ENCODE peak calls at places on chromosomes 2 and 18, in five cellular contexts. X, K, E, O and Z are unnamed samples.

GRCh38 chr18:24368749-24369148 is 28.9 kb downstream of the OSBPL1A start:
- DNase-seq in X (no peak), K (no peak), E (no peak), O (peak), Z (no peak)

GRCh38 chr2:104438481-104438880 is 415.4 kb upstream of the POU3F3 start:
- DNase-seq in X (no peak), K (no peak), E (no peak), O (no peak), Z (no peak)

GRCh38 chr2:122023059-122023879 is 267.8 kb downstream of the TSN start:
- DNase-seq in X (no peak), K (no peak), E (no peak), O (no peak), Z (no peak)

GRCh38 chr2:143261986-143262784 is 133.0 kb downstream of the ARHGAP15 start:
- DNase-seq in X (no peak), K (no peak), E (no peak), O (peak), Z (no peak)

GRCh38 chr2:39568561-39569006 is 97.1 kb upstream of the TMEM178A start:
- DNase-seq in X (peak), K (no peak), E (no peak), O (no peak), Z (peak)

GRCh38 chr2:24920813-24921441 is 890 bp upstream of the ADCY3 start:
- DNase-seq in X (peak), K (no peak), E (peak), O (peak), Z (peak)

GRCh38 chr2:223725494-223725893 is 111.9 kb downstream of the AP1S3 start:
- DNase-seq in X (peak), K (peak), E (peak), O (no peak), Z (peak)

GRCh38 chr2:98901702-98902101 is 34.3 kb downstream of the CRACDL start:
- DNase-seq in X (peak), K (no peak), E (no peak), O (no peak), Z (peak)

GRCh38 chr18:9838144-9838877 is 47.5 kb upstream of the TXNDC2 start:
- DNase-seq in X (peak), K (peak), E (no peak), O (no peak), Z (peak)

GRCh38 chr18:48023334-48024008 is 93.0 kb upstream of the SMAD2 start:
- DNase-seq in X (peak), K (peak), E (peak), O (peak), Z (peak)

GRCh38 chr2:72153026-72153791 is 5.5 kb upstream of the CYP26B1 start:
- DNase-seq in X (no peak), K (peak), E (no peak), O (no peak), Z (no peak)

GRCh38 chr2:69946351-69947077 is 14.9 kb downstream of the ASPRV1 start:
- DNase-seq in X (no peak), K (no peak), E (no peak), O (peak), Z (no peak)